ENCODE peak calls at places on chromosome 11, in five cellular contexts. One of them, this sample, is unnamed.

GRCh38 chr11:65786008-65786785 is 666 bp upstream of the OVOL1 start:
- DNase-seq in choroid plexus epithelial cell: no peak
- DNase-seq in fibroblast of pulmonary artery: no peak
- DNase-seq in A673: no peak
- DNase-seq in NCI-H1417: no peak
- DNase-seq in this sample: no peak

GRCh38 chr11:61587951-61588695 is 7.2 kb upstream of the SYT7 start:
- DNase-seq in choroid plexus epithelial cell: no peak
- DNase-seq in fibroblast of pulmonary artery: no peak
- DNase-seq in A673: peak
- DNase-seq in NCI-H1417: peak
- DNase-seq in this sample: peak

GRCh38 chr11:110092577-110093406 is at the start of gene ZC3H12C:
- DNase-seq in choroid plexus epithelial cell: peak
- DNase-seq in fibroblast of pulmonary artery: peak
- DNase-seq in A673: peak
- DNase-seq in NCI-H1417: peak
- DNase-seq in this sample: peak

GRCh38 chr11:44286268-44286880 is 23.6 kb downstream of the ALX4 start:
- DNase-seq in choroid plexus epithelial cell: peak
- DNase-seq in fibroblast of pulmonary artery: peak
- DNase-seq in A673: peak
- DNase-seq in NCI-H1417: peak
- DNase-seq in this sample: peak

GRCh38 chr11:61126266-61126665 is 24.0 kb downstream of the CD5 start:
- DNase-seq in choroid plexus epithelial cell: peak
- DNase-seq in fibroblast of pulmonary artery: peak
- DNase-seq in A673: no peak
- DNase-seq in NCI-H1417: no peak
- DNase-seq in this sample: no peak

GRCh38 chr11:128725630-128726461 is 32.0 kb downstream of the FLI1 start:
- DNase-seq in choroid plexus epithelial cell: peak
- DNase-seq in fibroblast of pulmonary artery: peak
- DNase-seq in A673: no peak
- DNase-seq in NCI-H1417: no peak
- DNase-seq in this sample: no peak

GRCh38 chr11:47980907-47981621 is 705 bp downstream of the PTPRJ start:
- DNase-seq in choroid plexus epithelial cell: peak
- DNase-seq in fibroblast of pulmonary artery: peak
- DNase-seq in A673: peak
- DNase-seq in NCI-H1417: peak
- DNase-seq in this sample: peak

GRCh38 chr11:74333193-74333592 is 21.8 kb upstream of the P4HA3 start:
- DNase-seq in choroid plexus epithelial cell: no peak
- DNase-seq in fibroblast of pulmonary artery: no peak
- DNase-seq in A673: no peak
- DNase-seq in NCI-H1417: no peak
- DNase-seq in this sample: no peak

GRCh38 chr11:36292311-36292722 is 3.1 kb upstream of the COMMD9 start:
- DNase-seq in choroid plexus epithelial cell: peak
- DNase-seq in fibroblast of pulmonary artery: peak
- DNase-seq in A673: peak
- DNase-seq in NCI-H1417: peak
- DNase-seq in this sample: peak

GRCh38 chr11:84564180-84564866 is 1062.8 kb downstream of the DLG2 start:
- DNase-seq in choroid plexus epithelial cell: peak
- DNase-seq in fibroblast of pulmonary artery: peak
- DNase-seq in A673: peak
- DNase-seq in NCI-H1417: peak
- DNase-seq in this sample: peak